ENCODE peak calls at places on chromosomes 13 and 19, in six cellular contexts. L is iris pigment epithelial cell; U is fibroblast of mammary gland; P is caudate nucleus; I is SW480; X is CD4-positive, alpha-beta T cell. W is an unnamed sample.

GRCh38 chr19:13071444-13072205 is 31.0 kb downstream of the LYL1 start:
- DNase-seq in L (no peak), U (no peak), P (no peak), I (no peak), X (no peak), W (no peak)

GRCh38 chr19:14410054-14410774 is 8.9 kb downstream of the DDX39A start:
- DNase-seq in L (no peak), U (no peak), P (no peak), I (no peak), X (no peak), W (no peak)

GRCh38 chr13:108214511-108215383 is 589 bp downstream of the LIG4 start:
- DNase-seq in L (peak), U (no peak), P (no peak), I (no peak), X (no peak), W (no peak)

GRCh38 chr19:1865172-1866010 is 2.0 kb upstream of the KLF16 start:
- DNase-seq in L (no peak), U (no peak), P (no peak), I (no peak), X (no peak), W (no peak)

GRCh38 chr19:55679343-55680257 is 4.6 kb downstream of the EPN1 start:
- DNase-seq in L (peak), U (peak), P (no peak), I (no peak), X (no peak), W (no peak)

GRCh38 chr19:292951-293350 is 1.7 kb upstream of the PLPP2 start:
- DNase-seq in L (no peak), U (no peak), P (no peak), I (no peak), X (no peak), W (no peak)

GRCh38 chr19:43518051-43518450 is 8.9 kb downstream of the ETHE1 start:
- DNase-seq in L (no peak), U (no peak), P (no peak), I (no peak), X (no peak), W (no peak)

GRCh38 chr13:24104723-24105122 is 55.8 kb upstream of the SPATA13 start:
- DNase-seq in L (no peak), U (no peak), P (no peak), I (no peak), X (no peak), W (no peak)

GRCh38 chr19:44025217-44025936 is at the start of gene ZNF222:
- DNase-seq in L (peak), U (peak), P (peak), I (peak), X (peak), W (peak)

GRCh38 chr13:113815151-113816058 is 48.5 kb downstream of the GAS6 start:
- DNase-seq in L (no peak), U (no peak), P (no peak), I (no peak), X (no peak), W (no peak)

GRCh38 chr13:31174018-31174417 is 12.3 kb upstream of the HSPH1 start:
- DNase-seq in L (peak), U (peak), P (no peak), I (no peak), X (no peak), W (no peak)

GRCh38 chr13:32045963-32046785 is 14.6 kb downstream of the FRY start:
- DNase-seq in L (peak), U (peak), P (no peak), I (peak), X (no peak), W (peak)

GRCh38 chr13:40445557-40445990 is 220.9 kb downstream of the FOXO1 start:
- DNase-seq in L (peak), U (peak), P (no peak), I (no peak), X (no peak), W (peak)

GRCh38 chr19:4057913-4058695 is 8.6 kb downstream of the ZBTB7A start:
- DNase-seq in L (peak), U (peak), P (peak), I (peak), X (no peak), W (peak)

GRCh38 chr13:19089315-19089714 is 92.3 kb downstream of the TUBA3C start:
- DNase-seq in L (no peak), U (no peak), P (no peak), I (peak), X (no peak), W (no peak)

GRCh38 chr13:79915386-79915785 is 425.5 kb downstream of the SPRY2 start:
- DNase-seq in L (no peak), U (peak), P (no peak), I (no peak), X (no peak), W (peak)

GRCh38 chr19:55641376-55642152 is 762 bp downstream of the ZNF580 start:
- DNase-seq in L (peak), U (no peak), P (no peak), I (peak), X (no peak), W (no peak)

GRCh38 chr19:4014541-4015491 is 7.3 kb downstream of the PIAS4 start:
- DNase-seq in L (no peak), U (no peak), P (no peak), I (no peak), X (peak), W (no peak)

GRCh38 chr19:343451-343931 is 1.1 kb downstream of the MIER2 start:
- DNase-seq in L (peak), U (no peak), P (no peak), I (no peak), X (no peak), W (no peak)

GRCh38 chr19:11446271-11446651 is 10.8 kb downstream of the PRKCSH start:
- DNase-seq in L (no peak), U (no peak), P (no peak), I (no peak), X (no peak), W (no peak)

GRCh38 chr19:36939153-36939552 is 23.0 kb downstream of the ZNF568 start:
- DNase-seq in L (peak), U (peak), P (no peak), I (no peak), X (no peak), W (no peak)

GRCh38 chr13:76516013-76516412 is 370.2 kb downstream of the KCTD12 start:
- DNase-seq in L (peak), U (peak), P (no peak), I (no peak), X (no peak), W (peak)

GRCh38 chr13:33276581-33276980 is 9.0 kb downstream of the STARD13 start:
- DNase-seq in L (no peak), U (no peak), P (no peak), I (no peak), X (no peak), W (peak)

GRCh38 chr13:90968510-90968909 is 379.0 kb upstream of the MIR17HG start:
- DNase-seq in L (peak), U (peak), P (no peak), I (peak), X (no peak), W (no peak)

GRCh38 chr19:38898788-38899446 is 501 bp downstream of the SIRT2 start:
- DNase-seq in L (no peak), U (peak), P (no peak), I (no peak), X (no peak), W (no peak)

GRCh38 chr13:21812192-21812626 is 141.3 kb downstream of the FGF9 start:
- DNase-seq in L (no peak), U (no peak), P (no peak), I (peak), X (no peak), W (no peak)

GRCh38 chr19:18393836-18394235 is 3.6 kb downstream of the LRRC25 start:
- DNase-seq in L (no peak), U (no peak), P (no peak), I (no peak), X (no peak), W (no peak)

GRCh38 chr19:52749780-52750179 is 14.9 kb upstream of the ZNF611 start:
- DNase-seq in L (no peak), U (no peak), P (no peak), I (no peak), X (no peak), W (no peak)

GRCh38 chr19:49832556-49832955 is 14.5 kb downstream of the MED25 start:
- DNase-seq in L (peak), U (no peak), P (no peak), I (no peak), X (no peak), W (no peak)

GRCh38 chr13:21074601-21075302 is 13.4 kb upstream of the LATS2 start:
- DNase-seq in L (no peak), U (peak), P (no peak), I (no peak), X (no peak), W (no peak)

GRCh38 chr19:8310342-8311055 is 2.3 kb upstream of the CD320 start:
- DNase-seq in L (no peak), U (no peak), P (no peak), I (no peak), X (no peak), W (no peak)

GRCh38 chr19:42409477-42409876 is 17.7 kb downstream of the LIPE start:
- DNase-seq in L (no peak), U (no peak), P (no peak), I (no peak), X (no peak), W (no peak)